ENCODE peak calls at places on chromosome 19, in ten cellular contexts. E is stimulated activated CD8-positive, alpha-beta memory T cell treated with anti-CD3 and anti-CD28 coated beads, Interleukin-7, amount 100 ng/mL, for 1 hour; A is T-cell; K is AG04450; F is activated T-helper 9 cell treated with anti-CD3 and anti-CD28 coated beads, Interleukin-2, amount 50 U/mL, for 16 hours; M is substantia nigra; P is HS-5; T is left ventricle myocardium inferior; I is NCI-H460; Z is HTR-8/SVneo. C is an unnamed sample.

GRCh38 chr19:12669272-12670158 is 2.9 kb downstream of the WDR83 start:
- DNase-seq in T (peak; percentile 78), F (peak; percentile 64), A (peak; percentile 69), P (peak; percentile 78), I (peak; percentile 57), K (peak; percentile 69), E (peak; percentile 48), Z (peak; percentile 86), M (peak; percentile 65), C (peak; percentile 90)

GRCh38 chr19:1373534-1374249 is 10.0 kb upstream of the NDUFS7 start:
- DNase-seq in P (no peak), Z (no peak), I (no peak), K (no peak), F (no peak), A (no peak), M (peak; percentile 32), E (no peak), T (peak; percentile 81), C (no peak)

GRCh38 chr19:46271488-46272197 is 25.2 kb upstream of the HIF3A start:
- DNase-seq in A (no peak), M (no peak), P (peak; percentile 70), K (no peak), T (no peak), E (no peak), I (no peak), F (no peak), Z (peak; percentile 56), C (no peak)

GRCh38 chr19:27776020-27776419 is 1436.9 kb downstream of the UQCRFS1 start:
- DNase-seq in K (no peak), M (no peak), E (no peak), F (no peak), Z (no peak), A (no peak), I (no peak), P (no peak), T (no peak), C (peak; percentile 60)

GRCh38 chr19:47427241-47428176 is 8.2 kb upstream of the MEIS3 start:
- DNase-seq in T (peak; percentile 40), A (peak; percentile 33), M (peak; percentile 28), F (peak; percentile 52), E (peak; percentile 19), P (no peak), I (peak; percentile 50), K (no peak), Z (peak; percentile 86), C (peak; percentile 90)

GRCh38 chr19:7257148-7258041 is 36.8 kb downstream of the INSR start:
- DNase-seq in P (peak; percentile 65), F (no peak), T (no peak), I (no peak), Z (peak; percentile 83), M (no peak), A (no peak), E (no peak), K (no peak), C (no peak)

GRCh38 chr19:18230941-18231734 is 4.9 kb upstream of the PDE4C start:
- DNase-seq in F (no peak), K (no peak), M (no peak), Z (no peak), I (no peak), A (no peak), P (no peak), T (no peak), E (no peak), C (no peak)

GRCh38 chr19:13986348-13986904 is 19.7 kb downstream of the RFX1 start:
- DNase-seq in K (peak; percentile 52), M (peak; percentile 45), E (peak; percentile 97), Z (peak; percentile 95), I (no peak), P (no peak), F (peak; percentile 96), T (peak; percentile 85), A (peak; percentile 97), C (peak; percentile 91)

GRCh38 chr19:18668252-18668631 is 15.2 kb upstream of the CRTC1 start:
- DNase-seq in T (no peak), F (no peak), M (no peak), I (no peak), P (no peak), E (no peak), A (no peak), K (no peak), Z (no peak), C (no peak)

GRCh38 chr19:35013047-35013819 is 13.1 kb downstream of the GRAMD1A start:
- DNase-seq in K (no peak), E (peak; percentile 69), I (peak; percentile 15), P (no peak), F (peak; percentile 71), Z (no peak), M (peak; percentile 53), A (peak; percentile 78), T (peak; percentile 76), C (peak; percentile 90)

GRCh38 chr19:40685016-40685526 is 5.4 kb downstream of the NUMBL start:
- DNase-seq in K (no peak), A (no peak), I (no peak), T (no peak), P (no peak), Z (no peak), E (no peak), F (no peak), M (no peak), C (no peak)

GRCh38 chr19:3771033-3771905 is 759 bp downstream of the RAX2 start:
- DNase-seq in F (no peak), K (no peak), A (no peak), I (no peak), E (no peak), P (no peak), T (no peak), M (no peak), Z (no peak), C (no peak)

GRCh38 chr19:38304866-38305429 is 897 bp downstream of the C19orf33 start:
- DNase-seq in A (no peak), T (peak; percentile 55), M (no peak), F (no peak), P (no peak), E (no peak), K (no peak), I (peak; percentile 93), Z (no peak), C (no peak)

GRCh38 chr19:32201661-32202060 is 143.7 kb upstream of the ZNF507 start:
- DNase-seq in E (no peak), I (no peak), M (no peak), P (no peak), T (no peak), Z (no peak), K (no peak), A (no peak), F (no peak), C (peak; percentile 69)

GRCh38 chr19:35533822-35534521 is 716 bp downstream of the GAPDHS start:
- DNase-seq in E (no peak), A (no peak), M (no peak), P (no peak), I (no peak), F (no peak), T (no peak), K (no peak), Z (no peak), C (no peak)

GRCh38 chr19:16001481-16002312 is 52.9 kb downstream of the OR10H4 start:
- DNase-seq in M (no peak), T (no peak), I (no peak), A (no peak), P (no peak), E (no peak), Z (peak; percentile 21), F (no peak), K (peak; percentile 49), C (peak; percentile 76)

GRCh38 chr19:40262422-40262821 is 22.7 kb downstream of the AKT2 start:
- DNase-seq in P (no peak), Z (no peak), M (no peak), K (no peak), T (no peak), A (no peak), I (no peak), E (no peak), F (no peak), C (no peak)

GRCh38 chr19:58500242-58500641 is 11.6 kb downstream of the SLC27A5 start:
- DNase-seq in A (no peak), M (no peak), P (no peak), K (no peak), I (no peak), Z (no peak), F (no peak), T (no peak), E (no peak), C (no peak)

GRCh38 chr19:42422576-42423461 is 4.4 kb downstream of the LIPE start:
- DNase-seq in E (no peak), I (no peak), P (no peak), T (no peak), Z (peak; percentile 42), A (peak; percentile 33), K (no peak), M (peak; percentile 60), F (peak; percentile 30), C (no peak)

GRCh38 chr19:15213715-15214381 is 13.1 kb upstream of the NOTCH3 start:
- DNase-seq in K (no peak), A (no peak), I (peak; percentile 30), E (no peak), Z (no peak), M (no peak), T (peak; percentile 84), P (no peak), F (no peak), C (no peak)

GRCh38 chr19:18763674-18764590 is 27.2 kb downstream of the COMP start:
- DNase-seq in K (no peak), E (no peak), P (peak; percentile 54), I (no peak), A (no peak), M (no peak), F (no peak), Z (peak; percentile 91), T (no peak), C (no peak)

GRCh38 chr19:405138-405965 is 3.6 kb downstream of the C2CD4C start:
- DNase-seq in E (no peak), Z (no peak), F (no peak), I (no peak), A (no peak), T (no peak), M (no peak), K (no peak), P (no peak), C (no peak)

C was measured in osteocyte.